ENCODE peak calls at places on chromosomes 13 and 19, in four cellular contexts. V is pulmonary artery endothelial cell, R is nucleus accumbens, Q is Daoy. T is an unnamed sample.
A peak's percentile ranks its signal among the peaks of the same experiment; 100 is the strongest.

GRCh38 chr19:1663854-1664253 is 11.4 kb upstream of the TCF3 start:
- DNase-seq in V (no peak), Q (no peak), R (no peak), T (no peak)

GRCh38 chr13:40568672-40569350 is 97.6 kb downstream of the FOXO1 start:
- DNase-seq in Q (no peak), V (no peak), R (no peak), T (no peak)

GRCh38 chr13:101892296-101892695 is 439.8 kb downstream of the ITGBL1 start:
- DNase-seq in V (no peak), Q (peak; percentile 17), R (no peak), T (peak; percentile 80)

GRCh38 chr13:44927953-44928352 is 61.3 kb downstream of the NUFIP1 start:
- DNase-seq in R (no peak), V (no peak), Q (no peak), T (no peak)

GRCh38 chr13:106011600-106011999 is 523.9 kb downstream of the EFNB2 start:
- DNase-seq in Q (no peak), V (no peak), R (no peak), T (no peak)

GRCh38 chr13:76921516-76921915 is 26.8 kb upstream of the ACOD1 start:
- DNase-seq in Q (no peak), V (no peak), R (no peak), T (no peak)

GRCh38 chr13:41418027-41418426 is 39.3 kb upstream of the RGCC start:
- DNase-seq in V (peak; percentile 59), Q (no peak), R (no peak), T (no peak)

GRCh38 chr19:2527171-2527570 is 51.2 kb downstream of the GADD45B start:
- DNase-seq in R (no peak), V (no peak), Q (no peak), T (no peak)

GRCh38 chr13:65302691-65303090 is 1927.4 kb downstream of the PCDH9 start:
- DNase-seq in V (no peak), Q (no peak), R (no peak), T (no peak)

GRCh38 chr19:31675187-31675913 is 326.1 kb upstream of the TSHZ3 start:
- DNase-seq in R (no peak), V (no peak), Q (peak; percentile 92), T (no peak)

GRCh38 chr19:2846180-2846935 is 5.1 kb downstream of the ZNF555 start:
- DNase-seq in Q (no peak), R (no peak), V (no peak), T (no peak)

GRCh38 chr13:37695200-37695599 is 96.6 kb upstream of the POSTN start:
- DNase-seq in Q (no peak), V (no peak), R (no peak), T (no peak)

GRCh38 chr19:23909222-23909621 is 5.5 kb upstream of the ZNF726 start:
- DNase-seq in V (no peak), R (no peak), Q (no peak), T (no peak)

GRCh38 chr19:11693505-11694499 is 44.9 kb downstream of the ZNF823 start:
- DNase-seq in V (no peak), Q (peak; percentile 80), R (no peak), T (peak; percentile 95)

GRCh38 chr19:6613711-6614110 is 22.8 kb upstream of the CD70 start:
- DNase-seq in R (no peak), Q (no peak), V (no peak), T (no peak)

GRCh38 chr19:19642506-19643157 is 825 bp downstream of the GMIP start:
- DNase-seq in Q (peak; percentile 24), R (no peak), V (no peak), T (peak; percentile 36)

GRCh38 chr13:39023761-39024160 is 14.1 kb downstream of the PROSER1 start:
- DNase-seq in R (no peak), Q (no peak), V (no peak), T (no peak)

GRCh38 chr13:76677047-76677446 is 209.2 kb downstream of the KCTD12 start:
- DNase-seq in R (peak; percentile 2), Q (no peak), V (no peak), T (no peak)

GRCh38 chr19:38737297-38737865 is 6.9 kb downstream of the CAPN12 start:
- DNase-seq in V (no peak), Q (peak; percentile 2), R (no peak), T (no peak)

GRCh38 chr13:24683833-24684599 is 3.8 kb downstream of the ATP12A start:
- DNase-seq in Q (peak; percentile 66), V (no peak), R (peak; percentile 50), T (peak; percentile 79)

GRCh38 chr19:49335071-49335783 is at the start of gene CD37:
- DNase-seq in Q (no peak), V (no peak), R (no peak), T (no peak)

GRCh38 chr13:100818706-100819105 is 144.1 kb upstream of the TMTC4 start:
- DNase-seq in V (no peak), R (peak; percentile 51), Q (no peak), T (no peak)